ENCODE peak calls at places on chromosomes 4 and X, in four cellular contexts. Z is neural crest cell, X is bronchial epithelial cell, I is IMR-90. Y is an unnamed sample.

GRCh38 chrX:124347242-124347641 is 879 bp downstream of the SH2D1A start:
- DNase-seq in X (peak), Z (no peak), I (no peak), Y (no peak)

GRCh38 chr4:168437192-168437938 is 42.9 kb downstream of the DDX60L start:
- DNase-seq in I (no peak), X (peak), Z (no peak), Y (no peak)

GRCh38 chr4:104395219-104395618 is 99.5 kb downstream of the CXXC4 start:
- DNase-seq in X (no peak), Z (no peak), I (no peak), Y (no peak)

GRCh38 chr4:212438-213174 is 88.3 kb downstream of the ZNF718 start:
- DNase-seq in X (peak), Z (peak), I (peak), Y (no peak)

GRCh38 chrX:82756272-82756671 is 751.8 kb upstream of the POU3F4 start:
- DNase-seq in X (peak), Z (no peak), I (no peak), Y (no peak)

GRCh38 chr4:156298230-156298629 is 344.6 kb upstream of the CTSO start:
- DNase-seq in Z (no peak), I (peak), X (peak), Y (peak)

GRCh38 chrX:68994135-68994882 is 165.5 kb downstream of the EFNB1 start:
- DNase-seq in Z (no peak), X (no peak), I (no peak), Y (no peak)

GRCh38 chr4:178664636-178665035 is 1222.4 kb upstream of the AGA start:
- DNase-seq in X (no peak), Z (no peak), I (no peak), Y (no peak)

GRCh38 chrX:30888526-30889146 is 418 bp downstream of the TAB3 start:
- DNase-seq in X (no peak), Z (peak), I (no peak), Y (peak)

GRCh38 chrX:11423362-11423818 is 130.2 kb downstream of the AMELX start:
- DNase-seq in X (peak), Z (no peak), I (peak), Y (peak)

GRCh38 chr4:114399085-114399484 is 199.5 kb upstream of the UGT8 start:
- DNase-seq in Z (no peak), I (no peak), X (no peak), Y (no peak)

GRCh38 chr4:113919611-113920010 is 59.8 kb downstream of the ARSJ start:
- DNase-seq in I (peak), Z (no peak), X (peak), Y (peak)

GRCh38 chr4:25075851-25076250 is 45.1 kb upstream of the LGI2 start:
- DNase-seq in I (no peak), X (peak), Z (no peak), Y (no peak)

GRCh38 chr4:47032405-47033106 is 1.2 kb downstream of the GABRB1 start:
- DNase-seq in Z (peak), I (peak), X (peak), Y (no peak)

GRCh38 chrX:9644335-9644734 is 121.3 kb downstream of the GPR143 start:
- DNase-seq in Z (no peak), I (no peak), X (no peak), Y (no peak)

GRCh38 chrX:10259716-10260115 is 102.9 kb downstream of the CLCN4 start:
- DNase-seq in Z (no peak), I (peak), X (no peak), Y (peak)

GRCh38 chr4:78653655-78654054 is 102.1 kb downstream of the ANXA3 start:
- DNase-seq in X (peak), I (peak), Z (no peak), Y (no peak)

GRCh38 chr4:22237846-22238513 is 277.9 kb downstream of the ADGRA3 start:
- DNase-seq in Z (no peak), X (no peak), I (no peak), Y (no peak)

GRCh38 chr4:181957088-181957487 is 286.1 kb upstream of the TENM3 start:
- DNase-seq in X (peak), I (peak), Z (no peak), Y (peak)

GRCh38 chrX:128862557-128862956 is 660.7 kb downstream of the SMARCA1 start:
- DNase-seq in X (no peak), Z (no peak), I (no peak), Y (no peak)

DNA sequence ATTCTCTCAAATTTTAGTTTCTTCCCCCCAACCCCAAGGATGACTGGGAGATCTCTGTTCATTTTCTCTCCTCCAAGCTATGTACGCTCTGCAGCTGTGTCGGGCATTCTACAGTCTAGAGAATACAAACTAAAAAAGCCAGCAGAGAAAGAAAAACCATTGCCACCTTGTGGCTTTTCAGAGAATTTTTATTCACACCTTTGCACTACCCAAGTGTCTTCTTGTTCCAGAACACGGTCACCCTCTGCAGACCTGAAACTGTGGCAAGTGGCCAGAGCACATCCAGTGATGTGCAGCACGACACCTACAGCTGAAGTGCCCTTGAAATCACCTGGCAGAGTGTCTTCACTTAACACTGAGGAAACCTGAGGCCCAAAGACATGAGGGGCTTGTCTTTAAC is 68.6 kb downstream of the CHST7 start:
- DNase-seq in I (peak), X (no peak), Z (no peak), Y (peak)
- TF ChIP-seq CTCF in I (peak), X (peak), Z (peak), Y (peak)

GRCh38 chrX:134727363-134727762 is 69.1 kb upstream of the PLAC1 start:
- DNase-seq in I (no peak), Z (no peak), X (peak), Y (no peak)
- TF ChIP-seq CTCF in I (peak), Z (no peak), X (peak), Y (peak)

GRCh38 chr4:6701371-6701770 is 7.7 kb downstream of the S100P start:
- DNase-seq in Z (no peak), I (no peak), X (no peak), Y (no peak)
- TF ChIP-seq CTCF in Z (peak), I (peak), X (peak), Y (peak)

GRCh38 chr4:38097818-38098217 is 137.6 kb downstream of the PTTG2 start:
- DNase-seq in Z (no peak), I (no peak), X (no peak), Y (no peak)
- TF ChIP-seq CTCF in Z (no peak), I (no peak), X (no peak), Y (no peak)

GRCh38 chr4:48138511-48138910 is 4.5 kb upstream of the TXK start:
- DNase-seq in I (no peak), Z (no peak), X (no peak), Y (no peak)
- TF ChIP-seq CTCF in I (no peak), Z (no peak), X (no peak), Y (no peak)

DNA sequence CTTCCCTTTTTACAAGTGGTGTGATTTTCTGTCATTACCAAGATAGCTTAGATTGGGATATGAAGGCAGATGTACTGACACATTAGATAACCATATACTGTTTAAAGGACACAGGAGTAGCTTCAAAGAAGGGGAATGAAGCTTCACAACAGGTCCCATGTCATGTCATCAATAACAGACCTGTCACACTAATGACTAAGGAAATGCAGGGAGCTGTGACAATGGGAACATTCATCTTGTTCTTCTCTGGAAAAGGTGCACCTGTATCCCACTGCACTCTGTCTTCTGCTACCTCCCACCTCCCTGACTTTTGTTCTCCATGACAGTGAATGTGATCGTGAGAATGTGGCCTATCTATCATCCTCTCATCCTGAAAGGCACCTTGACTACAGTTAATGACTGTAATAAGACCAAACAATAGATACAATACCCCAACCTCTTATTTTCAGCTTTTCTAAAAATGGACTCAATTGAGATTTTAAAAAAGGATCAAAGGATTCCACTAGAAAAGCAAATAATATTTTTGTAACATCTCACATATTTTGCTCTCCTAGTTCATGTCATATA is 472.5 kb downstream of the STPG2 start:
- DNase-seq in Z (no peak), X (no peak), I (no peak), Y (no peak)
- TF ChIP-seq CTCF in Z (no peak), X (no peak), I (no peak), Y (no peak)

DNA sequence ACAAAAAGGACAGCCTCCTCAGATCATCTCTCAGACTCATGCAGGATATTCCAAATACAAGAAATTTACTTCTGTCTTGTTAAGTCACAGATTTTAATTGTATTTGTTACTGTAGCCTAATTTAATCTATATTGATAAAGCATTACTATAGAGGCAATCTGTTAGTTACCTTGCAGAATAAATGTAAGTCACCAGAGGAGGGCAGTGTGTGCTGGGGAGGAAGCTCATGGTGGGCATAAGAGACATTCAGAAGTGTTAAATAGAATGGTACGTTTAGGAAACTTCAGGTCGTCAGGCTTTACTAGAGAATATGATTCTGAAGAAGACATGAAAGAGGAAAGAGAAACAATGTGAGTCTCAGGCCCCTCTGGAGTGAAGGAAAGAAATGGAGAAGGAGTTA is 37.3 kb upstream of the INPP4B start:
- DNase-seq in X (peak), Z (no peak), I (peak), Y (no peak)
- TF ChIP-seq CTCF in X (peak), Z (peak), I (peak), Y (peak)

Y was measured in HFFc6.